ENCODE peak calls at places on chromosome 6, in four cellular contexts. One of them, this sample, is unnamed.

GRCh38 chr6:151391471-151392428 is at the start of gene ZBTB2:
- ATAC-seq in lower lobe of right lung: peak; percentile 3
- ATAC-seq in pancreas: peak; percentile 16
- ATAC-seq in upper lobe of right lung: peak; percentile 7
- ATAC-seq in this sample: peak; percentile 9

GRCh38 chr6:44116643-44117382 is 10.4 kb downstream of the MRPL14 start:
- ATAC-seq in lower lobe of right lung: no peak
- ATAC-seq in pancreas: peak; percentile 42
- ATAC-seq in upper lobe of right lung: no peak
- ATAC-seq in this sample: no peak

GRCh38 chr6:44044940-44045671 is 82.1 kb downstream of the MRPL14 start:
- ATAC-seq in lower lobe of right lung: no peak
- ATAC-seq in pancreas: no peak
- ATAC-seq in upper lobe of right lung: no peak
- ATAC-seq in this sample: no peak

GRCh38 chr6:18179770-18180393 is 24.7 kb downstream of the KDM1B start:
- ATAC-seq in lower lobe of right lung: peak; percentile 66
- ATAC-seq in pancreas: no peak
- ATAC-seq in upper lobe of right lung: peak; percentile 93
- ATAC-seq in this sample: no peak

GRCh38 chr6:44569931-44570385 is 182.5 kb downstream of the CDC5L start:
- ATAC-seq in lower lobe of right lung: peak; percentile 77
- ATAC-seq in pancreas: peak; percentile 24
- ATAC-seq in upper lobe of right lung: peak; percentile 88
- ATAC-seq in this sample: peak; percentile 67

GRCh38 chr6:34234667-34235604 is 1.7 kb upstream of the HMGA1 start:
- ATAC-seq in lower lobe of right lung: peak; percentile 6
- ATAC-seq in pancreas: no peak
- ATAC-seq in upper lobe of right lung: peak; percentile 29
- ATAC-seq in this sample: no peak

GRCh38 chr6:143362192-143362558 is 88.3 kb downstream of the ADAT2 start:
- ATAC-seq in lower lobe of right lung: no peak
- ATAC-seq in pancreas: no peak
- ATAC-seq in upper lobe of right lung: no peak
- ATAC-seq in this sample: no peak

GRCh38 chr6:111565316-111566221 is 40.1 kb downstream of the TRAF3IP2 start:
- ATAC-seq in lower lobe of right lung: no peak
- ATAC-seq in pancreas: peak; percentile 70
- ATAC-seq in upper lobe of right lung: peak; percentile 24
- ATAC-seq in this sample: no peak

GRCh38 chr6:163232015-163232523 is 182.4 kb upstream of the QKI start:
- ATAC-seq in lower lobe of right lung: peak; percentile 91
- ATAC-seq in pancreas: no peak
- ATAC-seq in upper lobe of right lung: peak; percentile 86
- ATAC-seq in this sample: no peak

GRCh38 chr6:52423448-52423847 is 3.3 kb downstream of the EFHC1 start:
- ATAC-seq in lower lobe of right lung: no peak
- ATAC-seq in pancreas: no peak
- ATAC-seq in upper lobe of right lung: no peak
- ATAC-seq in this sample: no peak

GRCh38 chr6:48290595-48290994 is 179.6 kb upstream of the PTCHD4 start:
- ATAC-seq in lower lobe of right lung: no peak
- ATAC-seq in pancreas: no peak
- ATAC-seq in upper lobe of right lung: no peak
- ATAC-seq in this sample: no peak

GRCh38 chr6:11900662-11901598 is 111.2 kb upstream of the HIVEP1 start:
- ATAC-seq in lower lobe of right lung: no peak
- ATAC-seq in pancreas: peak; percentile 66
- ATAC-seq in upper lobe of right lung: peak; percentile 30
- ATAC-seq in this sample: no peak

GRCh38 chr6:106908386-106908840 is 66.1 kb downstream of the CD24 start:
- ATAC-seq in lower lobe of right lung: no peak
- ATAC-seq in pancreas: peak; percentile 51
- ATAC-seq in upper lobe of right lung: no peak
- ATAC-seq in this sample: no peak

GRCh38 chr6:31587791-31588777 is 2.0 kb downstream of the LST1 start:
- ATAC-seq in lower lobe of right lung: no peak
- ATAC-seq in pancreas: no peak
- ATAC-seq in upper lobe of right lung: no peak
- ATAC-seq in this sample: no peak

GRCh38 chr6:32625137-32625536 is 12.1 kb upstream of the HLA-DQA1 start:
- ATAC-seq in lower lobe of right lung: no peak
- ATAC-seq in pancreas: no peak
- ATAC-seq in upper lobe of right lung: no peak
- ATAC-seq in this sample: no peak

GRCh38 chr6:138515657-138516056 is 16.4 kb upstream of the NHSL1 start:
- ATAC-seq in lower lobe of right lung: no peak
- ATAC-seq in pancreas: no peak
- ATAC-seq in upper lobe of right lung: no peak
- ATAC-seq in this sample: no peak

GRCh38 chr6:46510656-46511055 is 19.4 kb upstream of the RCAN2 start:
- ATAC-seq in lower lobe of right lung: peak; percentile 27
- ATAC-seq in pancreas: peak; percentile 63
- ATAC-seq in upper lobe of right lung: no peak
- ATAC-seq in this sample: no peak

GRCh38 chr6:64100702-64101101 is 465.1 kb downstream of the PHF3 start:
- ATAC-seq in lower lobe of right lung: no peak
- ATAC-seq in pancreas: no peak
- ATAC-seq in upper lobe of right lung: no peak
- ATAC-seq in this sample: no peak

GRCh38 chr6:150539111-150539510 is 60.6 kb upstream of the PLEKHG1 start:
- ATAC-seq in lower lobe of right lung: no peak
- ATAC-seq in pancreas: no peak
- ATAC-seq in upper lobe of right lung: no peak
- ATAC-seq in this sample: no peak

GRCh38 chr6:160398674-160399271 is 50.6 kb downstream of the SLC22A3 start:
- ATAC-seq in lower lobe of right lung: no peak
- ATAC-seq in pancreas: no peak
- ATAC-seq in upper lobe of right lung: no peak
- ATAC-seq in this sample: no peak

GRCh38 chr6:129696843-129697242 is 13.1 kb downstream of the ARHGAP18 start:
- ATAC-seq in lower lobe of right lung: no peak
- ATAC-seq in pancreas: peak; percentile 23
- ATAC-seq in upper lobe of right lung: peak; percentile 57
- ATAC-seq in this sample: no peak

GRCh38 chr6:31727034-31727716 is 1.9 kb downstream of the DDAH2 start:
- ATAC-seq in lower lobe of right lung: peak; percentile 37
- ATAC-seq in pancreas: no peak
- ATAC-seq in upper lobe of right lung: peak; percentile 40
- ATAC-seq in this sample: no peak

GRCh38 chr6:34664270-34664971 is 32.1 kb downstream of the ILRUN start:
- ATAC-seq in lower lobe of right lung: no peak
- ATAC-seq in pancreas: no peak
- ATAC-seq in upper lobe of right lung: no peak
- ATAC-seq in this sample: no peak

GRCh38 chr6:10391299-10391630 is 23.6 kb downstream of the TFAP2A start:
- ATAC-seq in lower lobe of right lung: no peak
- ATAC-seq in pancreas: no peak
- ATAC-seq in upper lobe of right lung: no peak
- ATAC-seq in this sample: no peak

GRCh38 chr6:113701552-113702254 is 155.4 kb upstream of the MARCKS start:
- ATAC-seq in lower lobe of right lung: no peak
- ATAC-seq in pancreas: peak; percentile 92
- ATAC-seq in upper lobe of right lung: no peak
- ATAC-seq in this sample: no peak

GRCh38 chr6:166341464-166341863 is 881 bp downstream of the SFT2D1 start:
- ATAC-seq in lower lobe of right lung: no peak
- ATAC-seq in pancreas: no peak
- ATAC-seq in upper lobe of right lung: no peak
- ATAC-seq in this sample: no peak

GRCh38 chr6:170370413-170370812 is 63.9 kb downstream of the FAM120B start:
- ATAC-seq in lower lobe of right lung: no peak
- ATAC-seq in pancreas: no peak
- ATAC-seq in upper lobe of right lung: no peak
- ATAC-seq in this sample: no peak

GRCh38 chr6:156423829-156424228 is 353.3 kb upstream of the ARID1B start:
- ATAC-seq in lower lobe of right lung: no peak
- ATAC-seq in pancreas: no peak
- ATAC-seq in upper lobe of right lung: no peak
- ATAC-seq in this sample: no peak

GRCh38 chr6:1322725-1323219 is 10.9 kb downstream of the FOXQ1 start:
- ATAC-seq in lower lobe of right lung: peak; percentile 14
- ATAC-seq in pancreas: peak; percentile 44
- ATAC-seq in upper lobe of right lung: peak; percentile 38
- ATAC-seq in this sample: no peak

GRCh38 chr6:139262519-139263300 is 29.1 kb downstream of the TXLNB start:
- ATAC-seq in lower lobe of right lung: no peak
- ATAC-seq in pancreas: no peak
- ATAC-seq in upper lobe of right lung: no peak
- ATAC-seq in this sample: no peak

GRCh38 chr6:109878291-109878690 is 99.8 kb upstream of the GPR6 start:
- ATAC-seq in lower lobe of right lung: no peak
- ATAC-seq in pancreas: no peak
- ATAC-seq in upper lobe of right lung: no peak
- ATAC-seq in this sample: no peak

GRCh38 chr6:89956182-89956581 is 61.9 kb downstream of the GJA10 start:
- ATAC-seq in lower lobe of right lung: no peak
- ATAC-seq in pancreas: no peak
- ATAC-seq in upper lobe of right lung: no peak
- ATAC-seq in this sample: no peak

GRCh38 chr6:168643401-168643800 is 202.4 kb downstream of the SMOC2 start:
- ATAC-seq in lower lobe of right lung: no peak
- ATAC-seq in pancreas: no peak
- ATAC-seq in upper lobe of right lung: no peak
- ATAC-seq in this sample: no peak

GRCh38 chr6:51487937-51488336 is 599.5 kb downstream of the PKHD1 start:
- ATAC-seq in lower lobe of right lung: no peak
- ATAC-seq in pancreas: no peak
- ATAC-seq in upper lobe of right lung: no peak
- ATAC-seq in this sample: no peak

GRCh38 chr6:139369568-139370046 is 4.8 kb downstream of the CITED2 start:
- ATAC-seq in lower lobe of right lung: no peak
- ATAC-seq in pancreas: peak; percentile 25
- ATAC-seq in upper lobe of right lung: no peak
- ATAC-seq in this sample: no peak

GRCh38 chr6:40713002-40713719 is 126.0 kb upstream of the LRFN2 start:
- ATAC-seq in lower lobe of right lung: no peak
- ATAC-seq in pancreas: no peak
- ATAC-seq in upper lobe of right lung: no peak
- ATAC-seq in this sample: no peak
- TF ChIP-seq CTCF in lower lobe of right lung: no peak
- TF ChIP-seq CTCF in pancreas: no peak
- TF ChIP-seq CTCF in upper lobe of right lung: no peak
- TF ChIP-seq CTCF in this sample: no peak

GRCh38 chr6:56691201-56691595 is 48.5 kb upstream of the DST start:
- ATAC-seq in lower lobe of right lung: no peak
- ATAC-seq in pancreas: peak; percentile 24
- ATAC-seq in upper lobe of right lung: no peak
- ATAC-seq in this sample: no peak

GRCh38 chr6:56688521-56688920 is 45.8 kb upstream of the DST start:
- ATAC-seq in lower lobe of right lung: no peak
- ATAC-seq in pancreas: no peak
- ATAC-seq in upper lobe of right lung: no peak
- ATAC-seq in this sample: no peak

GRCh38 chr6:56689114-56689513 is 46.4 kb upstream of the DST start:
- ATAC-seq in lower lobe of right lung: no peak
- ATAC-seq in pancreas: no peak
- ATAC-seq in upper lobe of right lung: no peak
- ATAC-seq in this sample: no peak

GRCh38 chr6:56690519-56691200 is 48.0 kb upstream of the DST start:
- ATAC-seq in lower lobe of right lung: no peak
- ATAC-seq in pancreas: peak; percentile 55
- ATAC-seq in upper lobe of right lung: no peak
- ATAC-seq in this sample: no peak

DNA sequence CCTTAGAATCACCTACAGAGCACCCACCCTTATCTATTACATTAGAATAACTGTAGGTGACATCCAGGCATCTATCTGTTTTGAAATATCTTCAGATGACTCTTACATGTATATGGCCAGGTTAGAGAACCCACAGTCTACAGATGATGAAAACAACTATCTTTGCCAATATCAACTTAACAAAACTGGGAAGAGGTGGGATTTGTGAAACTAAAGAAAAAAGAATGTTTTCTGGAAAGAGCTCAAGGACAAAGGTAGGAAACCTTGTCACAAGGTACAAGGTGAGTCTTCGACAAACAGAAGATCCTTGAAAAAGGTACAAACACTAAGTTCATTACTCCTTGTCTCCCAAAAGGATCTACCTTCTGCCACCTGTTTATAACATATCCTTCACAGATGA is 47.0 kb upstream of the DST start:
- ATAC-seq in lower lobe of right lung: no peak
- ATAC-seq in pancreas: no peak
- ATAC-seq in upper lobe of right lung: no peak
- ATAC-seq in this sample: no peak
- H3K27ac ChIP-seq in lower lobe of right lung: peak overlapping the region; percentile 38
- H3K27ac ChIP-seq in pancreas: peak overlapping the region; percentile 38
- H3K27ac ChIP-seq in upper lobe of right lung: no peak overlapping the region
- H3K27ac ChIP-seq in this sample: peak overlapping the region; percentile 77

DNA sequence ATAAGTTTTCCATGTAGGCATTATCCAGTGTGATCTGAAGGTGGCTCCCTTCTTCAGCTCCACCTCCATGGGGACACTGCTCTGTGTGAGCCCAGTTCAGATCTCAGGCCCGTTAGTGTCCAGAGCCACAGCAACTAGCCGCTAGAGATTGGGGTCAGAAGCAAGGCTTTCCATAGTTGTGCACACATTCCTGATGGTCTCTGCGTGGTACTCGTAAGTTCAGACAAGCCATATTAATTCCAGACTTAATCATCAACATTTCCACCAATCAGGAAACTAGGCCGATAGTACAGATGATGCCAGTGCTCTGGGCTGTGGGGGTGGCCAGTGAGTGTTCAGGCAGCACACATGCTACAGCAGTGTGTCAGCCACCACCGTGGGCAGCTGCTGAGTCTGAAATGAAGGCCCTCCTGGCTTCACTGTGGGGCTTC is 17.5 kb upstream of the SYNCRIP start:
- ATAC-seq in lower lobe of right lung: no peak
- ATAC-seq in pancreas: no peak
- ATAC-seq in upper lobe of right lung: peak; percentile 36
- ATAC-seq in this sample: no peak
- TF ChIP-seq CTCF in lower lobe of right lung: no peak
- TF ChIP-seq CTCF in pancreas: no peak
- TF ChIP-seq CTCF in upper lobe of right lung: no peak
- TF ChIP-seq CTCF in this sample: no peak

GRCh38 chr6:125098253-125098652 is 55.3 kb upstream of the TPD52L1 start:
- ATAC-seq in lower lobe of right lung: no peak
- ATAC-seq in pancreas: no peak
- ATAC-seq in upper lobe of right lung: no peak
- ATAC-seq in this sample: no peak
- H3K27ac ChIP-seq in lower lobe of right lung: no peak overlapping the region
- H3K27ac ChIP-seq in pancreas: no peak overlapping the region
- H3K27ac ChIP-seq in upper lobe of right lung: no peak overlapping the region
- H3K27ac ChIP-seq in this sample: no peak overlapping the region

GRCh38 chr6:88725111-88725711 is 238.2 kb downstream of the RNGTT start:
- ATAC-seq in lower lobe of right lung: no peak
- ATAC-seq in pancreas: no peak
- ATAC-seq in upper lobe of right lung: no peak
- ATAC-seq in this sample: no peak
- TF ChIP-seq CTCF in lower lobe of right lung: no peak
- TF ChIP-seq CTCF in pancreas: no peak
- TF ChIP-seq CTCF in upper lobe of right lung: no peak
- TF ChIP-seq CTCF in this sample: no peak

GRCh38 chr6:108608453-108609275 is 47.9 kb downstream of the FOXO3 start:
- ATAC-seq in lower lobe of right lung: peak; percentile 30
- ATAC-seq in pancreas: peak; percentile 39
- ATAC-seq in upper lobe of right lung: no peak
- ATAC-seq in this sample: no peak
- H3K27ac ChIP-seq in lower lobe of right lung: peak overlapping the region; percentile 28
- H3K27ac ChIP-seq in pancreas: no peak overlapping the region
- H3K27ac ChIP-seq in upper lobe of right lung: peak overlapping the region; percentile 6
- H3K27ac ChIP-seq in this sample: peak overlapping the region; percentile 64